ENCODE peak calls at places on chromosomes 4 and X, in six cellular contexts. D is cardiac muscle cell, E is psoas muscle, L is ovary, W is dorsolateral prefrontal cortex, O is fibroblast of lung. B is an unnamed sample.
A peak's percentile ranks its signal among the peaks of the same experiment; 100 is the strongest.

GRCh38 chrX:105018865-105019264 is 201.6 kb downstream of the TEX13A start:
- DNase-seq in W (no peak), D (no peak), O (no peak), L (no peak), E (no peak), B (no peak)

GRCh38 chrX:118976599-118977340 is 2.4 kb downstream of the LONRF3 start:
- DNase-seq in W (peak; percentile 30), O (no peak), D (peak; percentile 16), L (peak; percentile 45), E (peak; percentile 80), B (peak; percentile 74)

GRCh38 chr4:165740911-165741310 is 132.1 kb upstream of the TLL1 start:
- DNase-seq in L (no peak), W (no peak), E (no peak), O (no peak), D (peak; percentile 42), B (no peak)

GRCh38 chr4:137685357-137685756 is 153.1 kb upstream of the PCDH18 start:
- DNase-seq in E (no peak), W (no peak), L (no peak), O (peak; percentile 65), D (no peak), B (no peak)

GRCh38 chr4:70559216-70559830 is 32.7 kb upstream of the AMBN start:
- DNase-seq in D (peak; percentile 66), L (peak; percentile 40), E (no peak), W (peak; percentile 10), O (peak; percentile 62), B (no peak)

GRCh38 chr4:74374561-74375327 is 9.8 kb downstream of the EREG start:
- DNase-seq in D (peak; percentile 83), L (no peak), E (no peak), W (no peak), O (peak; percentile 89), B (no peak)

GRCh38 chr4:79964715-79965345 is 108.2 kb downstream of the ANTXR2 start:
- DNase-seq in O (peak; percentile 63), L (no peak), E (no peak), W (no peak), D (no peak), B (no peak)

GRCh38 chrX:129759576-129760061 is 20.1 kb upstream of the SASH3 start:
- DNase-seq in E (peak; percentile 53), W (no peak), D (peak; percentile 92), L (no peak), O (peak; percentile 88), B (peak; percentile 67)

GRCh38 chr4:110071466-110071865 is 126.9 kb downstream of the ELOVL6 start:
- DNase-seq in E (no peak), L (no peak), W (peak; percentile 53), O (no peak), D (no peak), B (no peak)

GRCh38 chrX:14936561-14936960 is 63.3 kb downstream of the MOSPD2 start:
- DNase-seq in E (no peak), O (peak; percentile 57), W (no peak), D (peak; percentile 68), L (no peak), B (no peak)

GRCh38 chr4:147029296-147029695 is 83.6 kb upstream of the TTC29 start:
- DNase-seq in W (no peak), O (no peak), L (no peak), D (no peak), E (no peak), B (no peak)

GRCh38 chrX:10111364-10112148 is 45.2 kb upstream of the CLCN4 start:
- DNase-seq in O (no peak), L (peak; percentile 77), E (no peak), W (no peak), D (peak; percentile 15), B (no peak)

GRCh38 chrX:63746278-63746677 is 38.7 kb downstream of the ARHGEF9 start:
- DNase-seq in W (no peak), E (no peak), O (no peak), D (no peak), L (no peak), B (no peak)

GRCh38 chr4:2305766-2306501 is 44.0 kb upstream of the MXD4 start:
- DNase-seq in O (no peak), L (no peak), W (no peak), E (no peak), D (no peak), B (peak; percentile 38)

GRCh38 chr4:2303686-2304320 is 41.9 kb upstream of the MXD4 start:
- DNase-seq in O (no peak), E (no peak), L (no peak), W (no peak), D (no peak), B (no peak)

GRCh38 chr4:2304877-2305561 is 43.1 kb upstream of the MXD4 start:
- DNase-seq in O (no peak), L (no peak), E (no peak), D (no peak), W (no peak), B (peak; percentile 61)

GRCh38 chr4:2303121-2303685 is 41.3 kb upstream of the MXD4 start:
- DNase-seq in L (no peak), E (no peak), O (no peak), D (no peak), W (no peak), B (no peak)

GRCh38 chr4:2304321-2304876 is 42.5 kb upstream of the MXD4 start:
- DNase-seq in L (no peak), E (no peak), O (no peak), W (no peak), D (no peak), B (peak; percentile 65)
- H3K27ac ChIP-seq in L (no peak overlapping the region), E (no peak overlapping the region), O (no peak overlapping the region), W (no peak overlapping the region), D (no peak overlapping the region), B (no peak overlapping the region)

DNA sequence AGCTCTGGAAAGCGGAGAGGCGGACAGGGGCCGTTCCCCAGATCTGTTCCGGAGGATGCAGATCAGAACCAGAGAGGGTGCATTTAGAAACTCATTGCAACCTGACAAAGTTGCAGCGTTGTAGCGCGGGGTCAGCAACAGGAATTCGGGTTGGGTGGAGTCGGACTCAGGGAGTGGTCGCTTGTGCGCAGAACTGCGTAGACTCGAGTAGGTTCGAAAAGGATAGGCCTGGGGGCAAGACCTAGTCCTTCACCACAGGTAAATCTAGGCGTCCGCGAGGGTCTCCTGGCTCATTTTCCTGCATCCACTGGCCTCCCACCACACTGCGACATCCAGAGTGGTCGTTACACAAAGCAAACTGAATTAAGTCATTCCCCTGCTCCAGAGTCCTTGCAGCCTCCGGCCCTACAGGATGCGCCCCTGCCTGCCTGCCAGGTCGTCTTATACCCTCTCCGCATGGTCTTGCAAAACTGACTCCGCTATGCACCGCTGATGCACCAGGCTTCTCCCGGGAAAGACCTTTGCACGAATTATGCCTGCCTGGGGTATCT is 4.7 kb upstream of the ZNF518B start:
- DNase-seq in D (no peak), L (no peak), W (no peak), O (no peak), E (no peak), B (no peak)
- H3K4me3 ChIP-seq in D (peak overlapping the region; percentile 29), L (no peak overlapping the region), W (no peak overlapping the region), O (peak overlapping the region; percentile 36), E (peak overlapping the region; percentile 51), B (no peak overlapping the region)

DNA sequence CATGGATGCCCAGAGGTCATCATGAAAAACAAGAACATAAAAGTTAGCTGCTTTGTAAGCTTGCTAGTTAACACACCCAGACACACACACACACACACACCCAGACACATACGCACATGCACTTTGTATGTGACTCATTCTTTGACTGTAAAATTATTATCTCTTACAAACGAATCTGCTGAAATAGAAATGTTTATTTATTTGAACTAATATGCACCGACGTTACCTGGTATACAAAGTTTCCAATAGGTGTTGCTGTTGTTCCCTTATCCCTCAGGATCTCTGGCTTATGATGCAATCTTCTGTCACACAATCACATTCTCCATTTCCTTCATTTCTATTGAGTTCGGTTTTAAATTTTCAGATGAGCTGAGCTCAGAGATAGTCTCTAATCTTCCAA is 209.3 kb downstream of the PTTG2 start:
- DNase-seq in D (no peak), L (no peak), E (no peak), O (no peak), W (no peak), B (no peak)
- H3K27ac ChIP-seq in D (no peak overlapping the region), L (no peak overlapping the region), E (no peak overlapping the region), O (no peak overlapping the region), W (no peak overlapping the region), B (no peak overlapping the region)

GRCh38 chr4:20418865-20419451 is 167.3 kb downstream of the SLIT2 start:
- DNase-seq in L (no peak), W (no peak), E (no peak), D (peak; percentile 84), O (peak; percentile 87), B (no peak)
- H3K4me3 ChIP-seq in L (peak overlapping the region; percentile 3), W (peak overlapping the region; percentile 43), E (peak overlapping the region; percentile 29), D (no peak overlapping the region), O (peak overlapping the region; percentile 45), B (peak overlapping the region; percentile 61)

GRCh38 chr4:76702440-76703122 is 195.4 kb downstream of the SOWAHB start:
- DNase-seq in O (no peak), L (no peak), W (no peak), D (no peak), E (no peak), B (no peak)
- H3K27ac ChIP-seq in O (no peak overlapping the region), L (no peak overlapping the region), W (no peak overlapping the region), D (no peak overlapping the region), E (no peak overlapping the region), B (no peak overlapping the region)

DNA sequence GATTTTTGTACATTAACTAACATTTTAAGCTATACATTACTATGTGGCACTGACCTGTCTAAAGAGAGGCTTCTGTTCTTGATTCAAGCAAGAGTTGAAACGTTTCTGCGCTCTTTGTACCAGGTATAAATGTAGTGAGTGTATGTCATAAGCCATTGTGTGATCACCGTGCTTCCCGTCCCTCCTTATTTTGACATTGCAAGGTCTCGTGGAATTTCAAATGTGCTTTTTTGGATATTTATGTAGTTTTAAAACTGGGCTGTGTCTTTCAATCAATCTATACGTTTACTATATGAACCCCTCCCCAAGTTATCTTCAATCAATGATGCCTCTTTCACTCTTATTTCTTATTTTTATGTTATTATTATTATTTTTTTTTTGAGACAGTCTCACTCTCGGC is at the start of gene KLHL15:
- DNase-seq in O (no peak), L (no peak), D (no peak), W (no peak), E (no peak), B (no peak)
- H3K4me3 ChIP-seq in O (peak within 1 kb of the TSS; percentile 72), L (peak within 1 kb of the TSS; percentile 65), D (peak within 1 kb of the TSS; percentile 73), W (peak within 1 kb of the TSS; percentile 64), E (peak within 1 kb of the TSS; percentile 85), B (peak within 1 kb of the TSS; percentile 26)

GRCh38 chr4:1234296-1234695 is 14.6 kb downstream of the CTBP1 start:
- DNase-seq in D (no peak), E (peak; percentile 58), O (peak; percentile 34), L (no peak), W (no peak), B (peak; percentile 57)
- H3K27ac ChIP-seq in D (no peak overlapping the region), E (no peak overlapping the region), O (peak overlapping the region; percentile 93), L (no peak overlapping the region), W (no peak overlapping the region), B (no peak overlapping the region)

DNA sequence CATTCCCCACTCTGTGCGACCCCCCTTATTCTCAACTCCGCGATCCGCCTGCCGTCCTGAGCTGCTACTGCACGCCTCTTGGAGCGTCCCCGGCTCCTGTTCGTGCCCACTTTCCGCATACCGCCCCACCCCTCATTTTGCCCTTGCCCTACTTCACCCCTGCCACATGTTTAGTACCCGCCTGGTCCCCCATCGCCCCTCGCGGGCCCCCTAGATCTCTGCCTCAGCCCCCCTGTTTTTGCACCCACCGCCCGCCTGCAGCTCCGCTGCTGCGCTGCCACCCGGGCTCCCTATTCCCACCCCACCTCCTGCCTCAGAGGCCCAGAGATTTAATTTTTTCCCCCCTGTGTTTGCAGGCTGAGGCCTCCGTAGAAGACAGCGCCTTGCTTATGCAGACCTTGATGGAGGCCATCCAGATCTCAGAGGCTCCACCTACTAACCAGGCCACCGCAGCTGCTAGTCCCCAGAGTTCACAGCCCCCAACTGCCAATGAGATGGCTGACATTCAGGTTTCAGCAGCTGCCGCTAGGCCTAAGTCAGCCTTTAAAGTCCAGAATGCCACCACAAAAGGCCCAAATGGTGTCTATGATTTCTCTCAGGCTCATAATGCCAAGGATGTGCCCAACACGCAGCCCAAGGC is 1.4 kb downstream of the MAGED1 start:
- DNase-seq in W (peak; percentile 35), D (peak; percentile 38), E (peak; percentile 55), O (peak; percentile 36), L (peak; percentile 27), B (no peak)
- H3K4me3 ChIP-seq in W (peak overlapping the region; percentile 60), D (peak overlapping the region; percentile 64), E (peak overlapping the region; percentile 69), O (peak overlapping the region; percentile 75), L (peak overlapping the region; percentile 34), B (peak overlapping the region; percentile 58)